ENCODE peak calls at places on chromosomes 1 and 21, in nine cellular contexts. Y, D, C, L, X, V, U, T and B are unnamed samples.

GRCh38 chr1:22142315-22143064 is 407 bp downstream of the WNT4 start:
- DNase-seq in Y (no peak), D (no peak), C (no peak), L (no peak), X (no peak), V (no peak), U (no peak), T (no peak), B (no peak)

GRCh38 chr1:166884040-166884642 is 8.1 kb upstream of the TADA1 start:
- DNase-seq in Y (peak), D (peak), C (peak), L (peak), X (no peak), V (no peak), U (no peak), T (peak), B (peak)

GRCh38 chr1:93732514-93732913 is 50.9 kb upstream of the BCAR3 start:
- DNase-seq in Y (no peak), D (no peak), C (no peak), L (no peak), X (no peak), V (no peak), U (no peak), T (no peak), B (no peak)

GRCh38 chr1:24284156-24284471 is 35.0 kb upstream of the GRHL3 start:
- DNase-seq in Y (no peak), D (no peak), C (no peak), L (no peak), X (peak), V (no peak), U (no peak), T (no peak), B (no peak)

GRCh38 chr1:147541672-147542548 is 609 bp downstream of the BCL9 start:
- DNase-seq in Y (no peak), D (peak), C (peak), L (peak), X (no peak), V (peak), U (peak), T (no peak), B (peak)

GRCh38 chr1:204493882-204494280 is 724 bp downstream of the PIK3C2B start:
- DNase-seq in Y (no peak), D (peak), C (peak), L (peak), X (no peak), V (no peak), U (no peak), T (peak), B (no peak)

GRCh38 chr1:228404107-228404720 is 2.4 kb downstream of the TRIM11 start:
- DNase-seq in Y (no peak), D (no peak), C (no peak), L (no peak), X (no peak), V (no peak), U (no peak), T (peak), B (no peak)

GRCh38 chr21:29145354-29145782 is 14.9 kb downstream of the MAP3K7CL start:
- DNase-seq in Y (no peak), D (peak), C (peak), L (no peak), X (no peak), V (peak), U (peak), T (no peak), B (no peak)

GRCh38 chr1:77759090-77760028 is at the start of gene USP33:
- DNase-seq in Y (peak), D (peak), C (peak), L (peak), X (peak), V (peak), U (peak), T (peak), B (peak)
- TF ChIP-seq CTCF in Y (no peak), D (no peak), C (no peak), L (no peak), X (no peak), V (no peak), U (no peak), T (no peak), B (peak)

GRCh38 chr1:223670458-223671159 is 5.1 kb upstream of the CAPN8 start:
- DNase-seq in Y (no peak), D (peak), C (no peak), L (no peak), X (peak), V (no peak), U (peak), T (no peak), B (peak)
- TF ChIP-seq CTCF in Y (no peak), D (peak), C (no peak), L (peak), X (peak), V (no peak), U (peak), T (no peak), B (peak)

GRCh38 chr1:75908717-75909152 is 23.5 kb downstream of the ASB17 start:
- DNase-seq in Y (no peak), D (peak), C (no peak), L (no peak), X (peak), V (no peak), U (peak), T (no peak), B (peak)
- TF ChIP-seq CTCF in Y (no peak), D (peak), C (no peak), L (no peak), X (peak), V (no peak), U (peak), T (no peak), B (peak)

GRCh38 chr21:41100826-41101550 is 67.0 kb upstream of the BACE2 start:
- DNase-seq in Y (no peak), D (no peak), C (no peak), L (no peak), X (no peak), V (no peak), U (no peak), T (no peak), B (no peak)
- TF ChIP-seq CTCF in Y (no peak), D (no peak), C (no peak), L (no peak), X (no peak), V (no peak), U (no peak), T (no peak), B (no peak)

GRCh38 chr21:33308586-33309490 is 15.9 kb upstream of the IFNAR1 start:
- DNase-seq in Y (no peak), D (no peak), C (no peak), L (no peak), X (no peak), V (no peak), U (no peak), T (peak), B (no peak)
- TF ChIP-seq CTCF in Y (no peak), D (no peak), C (no peak), L (no peak), X (no peak), V (no peak), U (peak), T (no peak), B (no peak)

GRCh38 chr1:109399326-109399957 is 1.7 kb upstream of the SORT1 start:
- DNase-seq in Y (no peak), D (peak), C (no peak), L (no peak), X (peak), V (no peak), U (peak), T (peak), B (peak)

GRCh38 chr1:109396971-109397370 is 747 bp downstream of the SORT1 start:
- DNase-seq in Y (no peak), D (no peak), C (no peak), L (peak), X (no peak), V (no peak), U (no peak), T (no peak), B (no peak)

GRCh38 chr1:109398343-109399225 is 866 bp upstream of the SORT1 start:
- DNase-seq in Y (no peak), D (no peak), C (no peak), L (no peak), X (no peak), V (no peak), U (no peak), T (no peak), B (no peak)

GRCh38 chr1:109396513-109396839 is 1.2 kb downstream of the SORT1 start:
- DNase-seq in Y (no peak), D (no peak), C (no peak), L (no peak), X (no peak), V (no peak), U (no peak), T (no peak), B (no peak)

GRCh38 chr1:109397451-109398342 is at the start of gene SORT1:
- DNase-seq in Y (peak), D (peak), C (peak), L (peak), X (peak), V (peak), U (peak), T (peak), B (peak)
- TF ChIP-seq CTCF in Y (no peak), D (no peak), C (no peak), L (no peak), X (no peak), V (no peak), U (no peak), T (no peak), B (no peak)

DNA sequence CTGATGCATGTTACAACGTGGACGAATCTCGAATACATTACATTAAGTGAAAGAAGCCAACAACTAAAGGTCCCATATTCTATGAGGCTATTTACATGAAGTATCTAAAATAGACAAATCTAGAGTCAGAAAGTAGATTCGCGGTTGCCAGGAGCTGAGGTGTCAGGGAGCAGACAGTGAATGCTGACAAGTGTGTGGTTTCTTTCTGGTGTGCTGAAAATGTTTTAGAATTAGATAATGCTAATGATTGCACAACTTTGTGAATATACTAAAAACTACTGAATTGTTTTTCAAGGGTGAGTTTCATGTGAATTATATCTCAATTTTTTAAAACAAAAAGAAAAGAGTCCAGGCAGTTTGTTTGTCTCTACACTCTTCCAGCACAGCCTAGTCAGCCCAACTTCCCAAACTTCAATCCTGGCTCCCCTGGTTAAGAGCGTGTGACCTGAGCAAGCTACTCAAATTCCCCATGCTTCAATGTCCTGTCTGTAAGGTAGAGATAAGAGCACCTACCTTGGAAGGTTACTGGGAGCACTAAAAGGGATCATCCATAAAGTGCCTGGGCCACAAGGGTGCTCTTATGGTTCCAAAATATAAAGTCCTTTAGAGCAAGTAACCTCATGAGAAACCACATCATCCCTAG is 20.9 kb downstream of the HLCS start:
- DNase-seq in Y (no peak), D (no peak), C (no peak), L (no peak), X (no peak), V (no peak), U (no peak), T (no peak), B (no peak)
- TF ChIP-seq CTCF in Y (no peak), D (no peak), C (no peak), L (no peak), X (no peak), V (no peak), U (no peak), T (no peak), B (no peak)

GRCh38 chr1:107058245-107059032 is 2.0 kb downstream of the PRMT6 start:
- DNase-seq in Y (no peak), D (no peak), C (no peak), L (no peak), X (no peak), V (no peak), U (no peak), T (no peak), B (no peak)

GRCh38 chr1:107061886-107062285 is 5.4 kb downstream of the PRMT6 start:
- DNase-seq in Y (no peak), D (no peak), C (no peak), L (no peak), X (no peak), V (no peak), U (no peak), T (no peak), B (no peak)

GRCh38 chr1:107057197-107058133 is 991 bp downstream of the PRMT6 start:
- DNase-seq in Y (peak), D (peak), C (peak), L (peak), X (no peak), V (peak), U (peak), T (no peak), B (peak)

GRCh38 chr1:107051266-107051665 is 5.2 kb upstream of the PRMT6 start:
- DNase-seq in Y (no peak), D (no peak), C (no peak), L (no peak), X (no peak), V (no peak), U (no peak), T (no peak), B (no peak)

DNA sequence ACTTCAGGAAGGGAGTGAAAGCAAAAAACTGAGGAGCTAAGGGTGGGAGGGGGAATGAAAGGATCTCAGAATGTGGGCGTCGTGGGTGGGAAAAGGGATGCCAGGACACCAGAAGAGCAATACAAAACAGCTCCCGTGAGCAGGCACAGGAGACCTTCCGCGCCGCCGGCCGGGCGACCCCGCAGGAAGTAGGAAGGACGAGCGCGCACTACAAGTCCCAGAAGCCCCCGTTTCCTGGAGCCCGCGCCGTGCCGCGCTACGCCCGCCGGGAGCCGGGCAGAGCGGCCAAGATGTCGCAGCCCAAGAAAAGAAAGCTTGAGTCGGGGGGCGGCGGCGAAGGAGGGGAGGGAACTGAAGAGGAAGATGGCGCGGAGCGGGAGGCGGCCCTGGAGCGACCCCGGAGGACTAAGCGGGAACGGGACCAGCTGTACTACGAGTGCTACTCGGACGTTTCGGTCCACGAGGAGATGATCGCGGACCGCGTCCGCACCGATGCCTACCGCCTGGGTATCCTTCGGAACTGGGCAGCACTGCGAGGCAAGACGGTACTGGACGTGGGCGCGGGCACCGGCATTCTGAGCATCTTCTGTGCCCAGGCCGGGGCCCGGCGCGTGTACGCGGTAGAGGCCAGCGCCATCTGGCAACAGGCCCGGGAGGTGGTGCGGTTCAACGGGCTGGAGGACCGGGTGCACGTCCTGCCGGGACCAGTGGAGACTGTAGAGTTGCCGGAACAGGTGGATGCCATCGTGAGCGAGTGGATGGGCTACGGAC is at the start of gene PRMT6:
- DNase-seq in Y (peak), D (peak), C (peak), L (peak), X (peak), V (peak), U (peak), T (peak), B (peak)
- TF ChIP-seq CTCF in Y (no peak), D (no peak), C (no peak), L (no peak), X (no peak), V (no peak), U (no peak), T (peak), B (peak)